ENCODE peak calls at places on chromosome 2, in four cellular contexts. Z is endothelial cell of umbilical vein, C is GM12878, M is HepG2. U is an unnamed sample.

GRCh38 chr2:2876350-2877042 is 501.1 kb downstream of the EIPR1 start:
- DNase-seq in M (no peak), C (no peak), Z (no peak), U (no peak)

GRCh38 chr2:220562375-220563140 is 935.1 kb downstream of the SLC4A3 start:
- DNase-seq in M (no peak), Z (no peak), C (no peak), U (no peak)

GRCh38 chr2:109173311-109174171 is 44.5 kb downstream of the SH3RF3 start:
- DNase-seq in Z (peak; percentile 82), C (no peak), M (no peak), U (no peak)

GRCh38 chr2:169160926-169161481 is 91.6 kb downstream of the DHRS9 start:
- DNase-seq in Z (no peak), C (no peak), M (no peak), U (no peak)

GRCh38 chr2:118806797-118807667 is 40.4 kb downstream of the EN1 start:
- DNase-seq in C (no peak), Z (no peak), M (no peak), U (peak; percentile 20)

GRCh38 chr2:128734521-128735295 is 416.0 kb upstream of the HS6ST1 start:
- DNase-seq in M (no peak), Z (peak; percentile 6), C (no peak), U (no peak)

GRCh38 chr2:28134857-28135256 is 244.3 kb downstream of the BABAM2 start:
- DNase-seq in C (no peak), M (no peak), Z (no peak), U (no peak)

GRCh38 chr2:86035883-86036789 is 69.5 kb downstream of the POLR1A start:
- DNase-seq in M (no peak), Z (peak; percentile 94), C (peak; percentile 71), U (no peak)

GRCh38 chr2:26542676-26543505 is 65.0 kb upstream of the OTOF start:
- DNase-seq in C (no peak), Z (no peak), M (no peak), U (no peak)

GRCh38 chr2:107542314-107542740 is 284.4 kb upstream of the RGPD4 start:
- DNase-seq in C (no peak), Z (no peak), M (no peak), U (no peak)

GRCh38 chr2:6940820-6941219 is 23.6 kb downstream of the RNF144A start:
- DNase-seq in M (no peak), Z (no peak), C (no peak), U (no peak)

GRCh38 chr2:203500951-203501350 is 34.1 kb downstream of the RAPH1 start:
- DNase-seq in C (no peak), M (no peak), Z (peak; percentile 46), U (no peak)

GRCh38 chr2:10242451-10242850 is 60.3 kb upstream of the HPCAL1 start:
- DNase-seq in C (no peak), Z (no peak), M (no peak), U (no peak)

GRCh38 chr2:219441451-219442205 is 7.0 kb downstream of the SPEG start:
- DNase-seq in M (no peak), Z (no peak), C (no peak), U (peak; percentile 97)

GRCh38 chr2:69089244-69089643 is 76.3 kb downstream of the ANTXR1 start:
- DNase-seq in Z (no peak), C (no peak), M (no peak), U (no peak)

GRCh38 chr2:97844311-97844859 is 131.0 kb downstream of the ZAP70 start:
- DNase-seq in Z (no peak), M (no peak), C (no peak), U (no peak)

GRCh38 chr2:176668879-176669395 is 399.7 kb downstream of the MTX2 start:
- DNase-seq in M (no peak), C (no peak), Z (peak; percentile 5), U (no peak)

GRCh38 chr2:120896904-120897303 is 161.2 kb downstream of the GLI2 start:
- DNase-seq in M (no peak), Z (no peak), C (no peak), U (no peak)

GRCh38 chr2:78417355-78417754 is 608.1 kb upstream of the REG3G start:
- DNase-seq in Z (no peak), C (no peak), M (peak; percentile 65), U (no peak)

GRCh38 chr2:6053711-6054393 is 361.7 kb downstream of the SOX11 start:
- DNase-seq in C (no peak), Z (no peak), M (no peak), U (no peak)

GRCh38 chr2:80122675-80123074 is 181.9 kb downstream of the LRRTM1 start:
- DNase-seq in C (no peak), M (no peak), Z (no peak), U (no peak)

GRCh38 chr2:168599738-168600137 is 143.7 kb downstream of the CERS6 start:
- DNase-seq in Z (no peak), M (no peak), C (no peak), U (no peak)

GRCh38 chr2:38632980-38633379 is 30.3 kb upstream of the HNRNPLL start:
- DNase-seq in Z (no peak), C (no peak), M (no peak), U (no peak)

GRCh38 chr2:99877963-99878362 is 264.4 kb downstream of the AFF3 start:
- DNase-seq in Z (no peak), C (no peak), M (no peak), U (no peak)

GRCh38 chr2:175837046-175837445 is 165.0 kb downstream of the LNPK start:
- DNase-seq in Z (no peak), C (no peak), M (no peak), U (no peak)

GRCh38 chr2:181140414-181140813 is 160.0 kb downstream of the UBE2E3 start:
- DNase-seq in C (no peak), M (no peak), Z (no peak), U (no peak)

GRCh38 chr2:227509824-227510619 is 38.1 kb downstream of the AGFG1 start:
- DNase-seq in Z (peak; percentile 65), C (no peak), M (peak; percentile 18), U (no peak)

GRCh38 chr2:54595161-54595803 is 128.2 kb upstream of the EML6 start:
- DNase-seq in C (no peak), Z (no peak), M (no peak), U (no peak)

GRCh38 chr2:84424152-84424551 is 34.9 kb downstream of the SUCLG1 start:
- DNase-seq in M (no peak), C (no peak), Z (peak; percentile 25), U (no peak)

GRCh38 chr2:127455566-127456493 is 37.6 kb downstream of the PROC start:
- DNase-seq in M (peak; percentile 16), Z (no peak), C (no peak), U (no peak)
- TF ChIP-seq MYC in M (no peak), Z (no peak), C (no peak), U (no peak)

GRCh38 chr2:226137201-226137811 is 662.3 kb downstream of the IRS1 start:
- DNase-seq in C (no peak), M (peak; percentile 65), Z (no peak), U (no peak)
- H3K9ac ChIP-seq in C (no peak overlapping the region), M (no peak overlapping the region), Z (peak overlapping the region; percentile 9), U (no peak overlapping the region)

GRCh38 chr2:192194065-192194865 is 468 bp downstream of the TMEFF2 start:
- DNase-seq in M (no peak), Z (peak; percentile 9), C (no peak), U (no peak)
- TF ChIP-seq MYC in M (no peak), Z (no peak), C (no peak), U (no peak)

GRCh38 chr2:207565736-207566135 is 36.0 kb downstream of the CREB1 start:
- DNase-seq in Z (no peak), C (no peak), M (no peak), U (no peak)

GRCh38 chr2:207558106-207558505 is 28.3 kb downstream of the CREB1 start:
- DNase-seq in Z (no peak), M (no peak), C (no peak), U (no peak)

GRCh38 chr2:207561386-207562080 is 31.8 kb downstream of the CREB1 start:
- DNase-seq in C (no peak), M (no peak), Z (peak; percentile 70), U (no peak)
- H3K9ac ChIP-seq in C (no peak overlapping the region), M (no peak overlapping the region), Z (no peak overlapping the region), U (no peak overlapping the region)

DNA sequence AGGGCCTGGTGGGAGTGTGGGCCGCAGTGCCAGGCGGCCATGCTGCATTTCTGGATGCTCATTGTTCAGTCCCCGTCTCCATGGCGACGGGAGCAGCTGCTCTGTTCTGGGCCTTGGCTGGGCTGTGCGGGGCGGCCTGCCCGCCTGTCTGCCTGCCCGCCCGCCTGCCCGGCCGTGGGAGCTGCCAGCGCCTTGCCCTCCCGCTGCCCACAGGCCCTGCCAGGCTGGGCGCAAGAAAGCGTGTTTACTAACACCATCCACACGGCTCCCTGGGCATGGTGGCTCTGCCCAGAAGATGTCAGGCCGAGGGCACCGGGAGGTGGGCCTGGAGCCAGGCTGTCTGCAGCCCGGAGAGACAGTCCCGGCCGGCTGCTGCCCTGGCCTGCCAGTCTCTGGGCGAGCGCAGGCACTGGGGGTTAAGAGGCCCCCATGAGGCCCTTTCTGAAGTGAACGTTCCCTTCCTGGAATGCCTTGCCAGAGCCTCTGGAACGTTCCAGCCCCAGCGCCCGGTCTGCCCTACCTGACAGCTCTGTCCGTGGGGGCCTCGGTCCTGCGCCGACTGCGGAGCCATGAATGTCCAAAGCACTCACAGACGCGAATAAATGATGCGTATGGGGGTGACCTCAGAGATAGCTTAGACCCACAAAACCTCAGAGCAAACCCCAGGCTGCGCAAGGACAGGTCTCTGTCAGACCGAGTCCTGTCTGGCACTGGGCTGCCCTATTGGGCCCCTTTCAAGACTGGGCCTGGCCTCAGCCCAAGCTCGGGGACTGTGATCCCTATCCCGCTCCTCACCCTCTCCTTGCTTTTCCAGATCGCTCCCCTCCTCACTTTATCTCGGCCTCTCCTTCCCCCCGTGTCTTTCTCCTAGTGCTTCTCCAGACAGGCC is 44.3 kb downstream of the MYCN start:
- DNase-seq in C (no peak), M (no peak), Z (no peak), U (no peak)
- TF ChIP-seq MYC in C (no peak), M (no peak), Z (no peak), U (no peak)

DNA sequence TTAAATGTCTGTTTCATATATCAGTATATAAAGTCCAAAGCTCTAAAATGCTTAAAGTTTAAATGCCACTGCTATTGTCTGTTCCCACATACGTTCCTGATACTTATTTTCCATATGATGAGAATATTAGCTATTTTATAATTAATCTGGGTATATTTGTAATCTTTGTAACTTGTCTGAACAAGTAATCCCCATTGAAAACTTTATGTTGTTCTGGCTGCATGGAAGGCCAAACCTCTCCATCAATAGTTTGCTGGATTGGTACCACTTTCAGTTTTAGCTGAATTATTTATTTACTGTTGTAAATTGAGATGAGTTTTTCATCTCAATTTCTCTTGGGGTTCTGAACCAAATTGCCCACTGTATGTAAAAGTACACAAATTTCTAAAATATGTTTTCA is 1.5 kb downstream of the MBD5 start:
- DNase-seq in C (no peak), M (no peak), Z (peak; percentile 18), U (no peak)
- H3K9ac ChIP-seq in C (peak overlapping the region; percentile 92), M (peak overlapping the region; percentile 85), Z (peak overlapping the region; percentile 91), U (no peak overlapping the region)

GRCh38 chr2:194870974-194871535 is 786.0 kb upstream of the SLC39A10 start:
- DNase-seq in Z (no peak), C (no peak), M (no peak), U (no peak)

GRCh38 chr2:194867328-194867727 is 789.7 kb upstream of the SLC39A10 start:
- DNase-seq in Z (peak; percentile 47), C (no peak), M (no peak), U (no peak)
- TF ChIP-seq MYC in Z (no peak), C (no peak), M (no peak), U (no peak)